ENCODE peak calls at places on chromosomes 3 and 15, in four cellular contexts. O is K562, D is WTC11, B is HepG2. L is an unnamed sample.

GRCh38 chr3:185582236-185582635 is 3.9 kb upstream of the SENP2 start:
- DNase-seq in O (no peak), D (peak), B (no peak), L (no peak)

GRCh38 chr3:132569153-132569552 is 27.9 kb upstream of the ACKR4 start:
- DNase-seq in O (no peak), D (no peak), B (no peak), L (no peak)

GRCh38 chr15:40240619-40241304 is 1.9 kb downstream of the PAK6 start:
- DNase-seq in O (peak), D (no peak), B (no peak), L (no peak)

GRCh38 chr3:197025736-197026480 is 3.7 kb downstream of the MELTF start:
- DNase-seq in O (no peak), D (no peak), B (no peak), L (no peak)

GRCh38 chr3:186917660-186918312 is 12.5 kb upstream of the ST6GAL1 start:
- DNase-seq in O (no peak), D (no peak), B (no peak), L (no peak)

GRCh38 chr3:105970283-105970682 is 101.5 kb upstream of the CBLB start:
- DNase-seq in O (no peak), D (peak), B (no peak), L (peak)

GRCh38 chr3:108487439-108487838 is 23.0 kb downstream of the MYH15 start:
- DNase-seq in O (no peak), D (no peak), B (no peak), L (no peak)

GRCh38 chr3:53168175-53168923 is 7.3 kb downstream of the PRKCD start:
- DNase-seq in O (no peak), D (peak), B (no peak), L (no peak)

GRCh38 chr15:69380726-69381105 is 33.4 kb upstream of the KIF23 start:
- DNase-seq in O (no peak), D (no peak), B (no peak), L (no peak)

GRCh38 chr15:59366368-59367021 is 6.2 kb downstream of the MYO1E start:
- DNase-seq in O (no peak), D (no peak), B (no peak), L (peak)

GRCh38 chr3:122941233-122942206 is 86.0 kb downstream of the SEMA5B start:
- DNase-seq in O (no peak), D (no peak), B (no peak), L (no peak)
- TF ChIP-seq HMGXB4 in O (no peak), D (no peak), B (no peak), L (no peak)

GRCh38 chr3:122974764-122975162 is 52.8 kb downstream of the SEMA5B start:
- DNase-seq in O (no peak), D (no peak), B (no peak), L (no peak)

GRCh38 chr3:122977645-122978466 is 49.7 kb downstream of the SEMA5B start:
- DNase-seq in O (no peak), D (peak), B (peak), L (no peak)

GRCh38 chr3:122975924-122976293 is 51.7 kb downstream of the SEMA5B start:
- DNase-seq in O (no peak), D (no peak), B (no peak), L (no peak)

GRCh38 chr3:122973893-122974615 is 53.5 kb downstream of the SEMA5B start:
- DNase-seq in O (no peak), D (no peak), B (no peak), L (no peak)

DNA sequence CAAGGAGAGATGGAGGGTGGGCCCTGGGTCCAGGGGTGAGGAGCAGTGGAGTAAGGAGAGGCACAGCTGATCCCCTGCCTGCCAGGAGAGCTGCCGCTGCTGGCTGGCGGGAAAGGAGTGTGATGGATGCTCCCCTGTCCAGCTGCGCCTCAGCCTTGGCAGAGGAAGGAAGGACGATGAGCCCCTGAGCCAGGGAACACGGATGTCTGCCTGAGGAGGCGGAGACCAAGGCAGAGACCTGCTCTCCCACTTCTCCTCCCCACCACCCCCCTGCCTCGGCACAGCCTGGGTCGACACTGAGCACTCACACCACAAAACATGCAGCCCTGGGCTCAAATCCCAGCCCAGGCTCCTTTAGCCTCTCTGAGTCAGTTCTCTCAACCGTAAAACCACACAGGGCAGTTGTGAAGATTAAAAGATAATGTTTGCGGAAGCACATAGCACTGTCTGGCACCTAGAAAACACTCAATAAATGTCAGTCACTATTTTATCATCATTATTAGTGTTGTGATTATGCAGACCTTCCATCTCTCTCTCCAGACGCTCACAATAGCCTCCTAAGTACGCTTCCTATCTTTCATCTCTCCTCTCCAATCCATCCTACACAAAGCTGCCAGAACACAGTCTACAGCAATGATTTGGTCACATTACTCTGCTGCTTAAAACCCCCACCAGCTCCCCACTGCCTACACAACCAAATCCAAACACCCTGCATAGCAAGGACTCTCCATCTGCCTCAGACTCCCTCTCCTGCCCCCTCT is 52.2 kb downstream of the SEMA5B start:
- DNase-seq in O (no peak), D (peak), B (no peak), L (no peak)
- TF ChIP-seq HMGXB4 in O (no peak), D (no peak), B (no peak), L (no peak)

GRCh38 chr3:172640751-172641150 is 70.1 kb downstream of the NCEH1 start:
- DNase-seq in O (no peak), D (no peak), B (no peak), L (no peak)

GRCh38 chr3:172646439-172647015 is 64.3 kb downstream of the NCEH1 start:
- DNase-seq in O (no peak), D (no peak), B (no peak), L (no peak)

GRCh38 chr3:172641291-172641690 is 69.6 kb downstream of the NCEH1 start:
- DNase-seq in O (no peak), D (no peak), B (no peak), L (no peak)

GRCh38 chr3:172643780-172644179 is 67.1 kb downstream of the NCEH1 start:
- DNase-seq in O (no peak), D (no peak), B (no peak), L (no peak)

DNA sequence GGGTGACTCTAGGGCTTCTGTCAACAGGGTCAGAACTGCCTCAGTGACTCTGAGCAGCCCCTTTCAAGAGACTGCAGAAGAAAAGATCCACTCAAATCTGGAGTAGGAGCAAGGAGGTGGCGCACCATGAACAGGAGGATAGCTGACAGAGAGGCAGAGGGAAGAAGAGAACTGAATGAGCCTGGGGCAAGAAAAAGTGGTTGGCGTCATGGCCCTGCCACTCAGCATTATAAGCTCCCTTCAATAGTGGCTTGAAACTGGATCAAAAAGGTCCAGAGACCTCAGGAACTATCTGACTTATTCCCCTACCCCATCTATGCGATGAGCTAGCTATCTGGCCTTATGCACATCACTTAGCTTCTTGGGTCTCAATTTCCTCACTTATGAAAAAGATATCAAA is 66.6 kb downstream of the NCEH1 start:
- DNase-seq in O (no peak), D (no peak), B (no peak), L (no peak)
- TF ChIP-seq HMGXB4 in O (no peak), D (no peak), B (no peak), L (no peak)

GRCh38 chr3:11642455-11643162 is 1.1 kb downstream of the VGLL4 start:
- DNase-seq in O (peak), D (no peak), B (peak), L (peak)

GRCh38 chr3:11640009-11640673 is 3.6 kb downstream of the VGLL4 start:
- DNase-seq in O (no peak), D (no peak), B (no peak), L (no peak)

GRCh38 chr3:11643212-11644087 is at the start of gene VGLL4:
- DNase-seq in O (peak), D (peak), B (peak), L (peak)

GRCh38 chr3:11641683-11642407 is 1.9 kb downstream of the VGLL4 start:
- DNase-seq in O (peak), D (no peak), B (no peak), L (peak)

GRCh38 chr3:11641316-11641682 is 2.4 kb downstream of the VGLL4 start:
- DNase-seq in O (no peak), D (no peak), B (no peak), L (no peak)
- TF ChIP-seq HMGXB4 in O (no peak), D (no peak), B (no peak), L (no peak)

GRCh38 chr15:63600646-63601025 is 3.4 kb downstream of the FBXL22 start:
- DNase-seq in O (no peak), D (peak), B (peak), L (peak)

GRCh38 chr15:63600001-63600645 is 2.9 kb downstream of the FBXL22 start:
- DNase-seq in O (no peak), D (peak), B (no peak), L (peak)

GRCh38 chr15:63598467-63599400 is 1.5 kb downstream of the FBXL22 start:
- DNase-seq in O (no peak), D (no peak), B (peak), L (no peak)

GRCh38 chr15:63601026-63601726 is 4.0 kb downstream of the FBXL22 start:
- DNase-seq in O (no peak), D (peak), B (no peak), L (peak)

GRCh38 chr15:63599401-63600000 is 2.3 kb downstream of the FBXL22 start:
- DNase-seq in O (no peak), D (peak), B (peak), L (peak)
- TF ChIP-seq HMGXB4 in O (no peak), D (no peak), B (peak), L (no peak)

GRCh38 chr3:99899603-99900002 is 81.9 kb downstream of the CMSS1 start:
- DNase-seq in O (no peak), D (no peak), B (no peak), L (no peak)

GRCh38 chr3:99900248-99900647 is 82.6 kb downstream of the CMSS1 start:
- DNase-seq in O (no peak), D (no peak), B (no peak), L (no peak)

GRCh38 chr3:99895106-99895705 is 77.5 kb downstream of the CMSS1 start:
- DNase-seq in O (no peak), D (no peak), B (no peak), L (no peak)

GRCh38 chr3:99895706-99896441 is 78.2 kb downstream of the CMSS1 start:
- DNase-seq in O (no peak), D (no peak), B (peak), L (peak)

DNA sequence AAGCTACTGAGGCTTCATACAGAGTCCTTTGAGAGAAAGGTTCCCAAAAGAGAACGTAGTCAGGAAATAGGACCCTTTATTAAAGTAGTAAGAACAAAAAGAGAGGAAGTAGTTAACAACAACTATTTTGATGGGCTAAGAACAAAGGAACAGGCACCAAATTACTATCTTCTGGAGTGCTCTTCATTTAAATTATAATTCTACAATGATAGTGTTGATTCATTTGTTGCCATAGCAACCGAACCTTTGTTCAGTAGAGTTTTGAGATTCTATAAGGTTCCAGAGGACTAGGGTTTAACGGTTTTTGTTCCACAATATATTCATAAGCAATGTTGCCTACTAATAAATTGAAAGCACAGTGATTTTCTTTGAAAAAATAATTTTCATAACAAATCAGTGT is 78.8 kb downstream of the CMSS1 start:
- DNase-seq in O (no peak), D (no peak), B (no peak), L (no peak)
- TF ChIP-seq HMGXB4 in O (no peak), D (no peak), B (no peak), L (no peak)

DNA sequence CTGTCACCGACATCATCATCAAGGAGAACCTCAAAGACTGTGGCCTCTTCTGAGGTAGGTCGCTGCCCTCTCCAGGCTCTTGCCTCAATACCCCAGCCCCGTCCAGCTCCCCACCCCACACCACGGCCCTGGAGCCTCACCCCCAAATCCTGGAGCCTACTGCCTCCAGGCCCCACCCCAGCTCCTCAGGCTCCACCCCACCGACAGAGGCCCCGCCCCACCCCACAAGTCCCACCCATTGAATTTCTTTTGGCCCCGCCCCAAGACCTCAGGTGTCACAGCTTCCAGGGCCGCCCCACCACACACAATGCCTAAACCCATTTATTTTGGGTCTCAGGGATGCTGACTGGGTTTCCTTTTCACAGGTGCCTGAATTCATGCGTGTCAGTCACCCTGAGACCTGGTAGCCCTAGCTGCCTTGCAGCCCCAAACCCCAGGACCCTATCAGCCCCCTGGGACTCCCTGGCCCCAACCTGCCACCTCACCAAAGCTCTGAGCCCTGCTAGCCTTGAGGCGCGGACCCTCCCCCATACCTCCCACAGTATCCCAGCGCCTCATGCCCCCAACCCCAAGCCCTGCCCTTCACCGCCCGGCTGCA is 3.6 kb downstream of the GNAT1 start:
- DNase-seq in O (peak), D (peak), B (peak), L (no peak)
- TF ChIP-seq HMGXB4 in O (no peak), D (no peak), B (peak), L (no peak)

DNA sequence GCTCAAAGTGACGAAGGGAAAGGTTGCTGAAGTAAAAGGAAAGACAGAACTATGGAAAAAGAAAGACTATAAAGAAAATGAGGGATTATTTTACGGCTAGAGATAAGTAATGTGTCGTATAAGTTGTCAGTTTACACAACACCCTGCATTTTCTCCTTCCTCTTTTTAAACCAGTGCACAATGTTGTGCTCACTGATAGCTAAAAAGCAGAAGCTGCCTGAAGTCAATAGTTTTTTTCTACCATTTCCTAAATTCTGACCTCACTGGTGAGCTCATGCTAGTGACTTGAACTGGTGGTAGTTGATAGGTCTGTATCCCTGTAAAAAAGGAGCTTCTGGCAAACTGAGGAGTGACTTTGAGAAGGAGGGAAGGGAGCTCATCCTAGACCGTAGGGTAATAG is 368.6 kb upstream of the GBE1 start:
- DNase-seq in O (no peak), D (no peak), B (no peak), L (no peak)
- TF ChIP-seq HMGXB4 in O (no peak), D (no peak), B (no peak), L (no peak)

GRCh38 chr3:70970952-70971351 is 612.6 kb downstream of the FOXP1 start:
- DNase-seq in O (no peak), D (no peak), B (no peak), L (no peak)
- TF ChIP-seq HMGXB4 in O (no peak), D (no peak), B (no peak), L (no peak)

L was measured in A549.